ENCODE peak calls at places on chromosomes 12 and 14, in seven cellular contexts. One of them, this sample, is unnamed.

GRCh38 chr12:54306925-54307731 is 6.3 kb upstream of the NFE2 start:
- DNase-seq in hepatic stellate cell: no peak
- DNase-seq in HS-5: no peak
- DNase-seq in progenitor cell of endocrine pancreas: no peak
- DNase-seq in HEK293T: no peak
- DNase-seq in sciatic nerve: peak; percentile 90
- DNase-seq in NCI-H446: no peak
- DNase-seq in this sample: no peak

GRCh38 chr12:103884316-103884715 is 43.3 kb upstream of the NT5DC3 start:
- DNase-seq in hepatic stellate cell: peak; percentile 38
- DNase-seq in HS-5: no peak
- DNase-seq in progenitor cell of endocrine pancreas: no peak
- DNase-seq in HEK293T: no peak
- DNase-seq in sciatic nerve: no peak
- DNase-seq in NCI-H446: peak; percentile 32
- DNase-seq in this sample: no peak

GRCh38 chr12:108629824-108630476 is 3.7 kb downstream of the SELPLG start:
- DNase-seq in hepatic stellate cell: peak; percentile 79
- DNase-seq in HS-5: peak; percentile 82
- DNase-seq in progenitor cell of endocrine pancreas: no peak
- DNase-seq in HEK293T: peak; percentile 36
- DNase-seq in sciatic nerve: no peak
- DNase-seq in NCI-H446: no peak
- DNase-seq in this sample: no peak

GRCh38 chr12:52721838-52722470 is 18.6 kb upstream of the KRT77 start:
- DNase-seq in hepatic stellate cell: no peak
- DNase-seq in HS-5: no peak
- DNase-seq in progenitor cell of endocrine pancreas: no peak
- DNase-seq in HEK293T: no peak
- DNase-seq in sciatic nerve: no peak
- DNase-seq in NCI-H446: no peak
- DNase-seq in this sample: no peak

GRCh38 chr14:74979029-74979428 is 23.6 kb upstream of the PGF start:
- DNase-seq in hepatic stellate cell: no peak
- DNase-seq in HS-5: no peak
- DNase-seq in progenitor cell of endocrine pancreas: no peak
- DNase-seq in HEK293T: no peak
- DNase-seq in sciatic nerve: no peak
- DNase-seq in NCI-H446: no peak
- DNase-seq in this sample: no peak

GRCh38 chr12:8890313-8891084 is 23.8 kb upstream of the PHC1 start:
- DNase-seq in hepatic stellate cell: peak; percentile 37
- DNase-seq in HS-5: peak; percentile 10
- DNase-seq in progenitor cell of endocrine pancreas: peak; percentile 74
- DNase-seq in HEK293T: peak; percentile 72
- DNase-seq in sciatic nerve: peak; percentile 78
- DNase-seq in NCI-H446: peak; percentile 54
- DNase-seq in this sample: peak; percentile 57

GRCh38 chr14:91399868-91400640 is 17.6 kb downstream of the CCDC88C start:
- DNase-seq in hepatic stellate cell: no peak
- DNase-seq in HS-5: no peak
- DNase-seq in progenitor cell of endocrine pancreas: no peak
- DNase-seq in HEK293T: no peak
- DNase-seq in sciatic nerve: no peak
- DNase-seq in NCI-H446: no peak
- DNase-seq in this sample: no peak

GRCh38 chr14:68109132-68109531 is 289.6 kb downstream of the RAD51B start:
- DNase-seq in hepatic stellate cell: no peak
- DNase-seq in HS-5: no peak
- DNase-seq in progenitor cell of endocrine pancreas: no peak
- DNase-seq in HEK293T: no peak
- DNase-seq in sciatic nerve: no peak
- DNase-seq in NCI-H446: no peak
- DNase-seq in this sample: no peak

GRCh38 chr12:114921796-114922195 is 237.8 kb upstream of the TBX3 start:
- DNase-seq in hepatic stellate cell: no peak
- DNase-seq in HS-5: no peak
- DNase-seq in progenitor cell of endocrine pancreas: no peak
- DNase-seq in HEK293T: no peak
- DNase-seq in sciatic nerve: no peak
- DNase-seq in NCI-H446: no peak
- DNase-seq in this sample: no peak

This sample was measured in HAP-1.